ENCODE peak calls at places on chromosome 1, in ten cellular contexts. One of them, this sample, is unnamed.

GRCh38 chr1:30419831-30420230 is 303.6 kb downstream of the MATN1 start:
- DNase-seq in NCI-H1092 treated with DMSO at 0.1 percent for 48 hours: no peak
- DNase-seq in osteoblast: no peak
- DNase-seq in islet precursor cell: peak
- DNase-seq in astrocyte of the cerebellum: no peak
- DNase-seq in sciatic nerve: no peak
- DNase-seq in stimulated activated naive B cell treated with anti-CD40 and anti-IgM and Interleukin-4, amounts not matched to agents 10 μg/mL and 1 μg/mL and 100 μg/mL, for 72 hours: no peak
- DNase-seq in RWPE1: no peak
- DNase-seq in stimulated activated CD4-positive, alpha-beta T cell treated with anti-CD3 and anti-CD28 coated beads, Interleukin-4, amount 100 ng/mL, for 4 hours: no peak
- DNase-seq in activated CD8-positive, alpha-beta memory T cell treated with anti-CD3 and anti-CD28 coated beads for 48 hours: no peak
- DNase-seq in this sample: no peak

GRCh38 chr1:204733289-204733688 is 47.8 kb upstream of the LRRN2 start:
- DNase-seq in astrocyte of the cerebellum: no peak
- DNase-seq in activated CD8-positive, alpha-beta memory T cell treated with anti-CD3 and anti-CD28 coated beads for 48 hours: no peak
- DNase-seq in islet precursor cell: no peak
- DNase-seq in stimulated activated CD4-positive, alpha-beta T cell treated with anti-CD3 and anti-CD28 coated beads, Interleukin-4, amount 100 ng/mL, for 4 hours: no peak
- DNase-seq in NCI-H1092 treated with DMSO at 0.1 percent for 48 hours: no peak
- DNase-seq in osteoblast: no peak
- DNase-seq in RWPE1: no peak
- DNase-seq in stimulated activated naive B cell treated with anti-CD40 and anti-IgM and Interleukin-4, amounts not matched to agents 10 μg/mL and 1 μg/mL and 100 μg/mL, for 72 hours: no peak
- DNase-seq in sciatic nerve: no peak
- DNase-seq in this sample: no peak

GRCh38 chr1:46131727-46132528 is 501 bp downstream of the PIK3R3 start:
- DNase-seq in islet precursor cell: no peak
- DNase-seq in osteoblast: no peak
- DNase-seq in astrocyte of the cerebellum: no peak
- DNase-seq in sciatic nerve: no peak
- DNase-seq in RWPE1: peak
- DNase-seq in NCI-H1092 treated with DMSO at 0.1 percent for 48 hours: peak
- DNase-seq in stimulated activated CD4-positive, alpha-beta T cell treated with anti-CD3 and anti-CD28 coated beads, Interleukin-4, amount 100 ng/mL, for 4 hours: peak
- DNase-seq in activated CD8-positive, alpha-beta memory T cell treated with anti-CD3 and anti-CD28 coated beads for 48 hours: peak
- DNase-seq in stimulated activated naive B cell treated with anti-CD40 and anti-IgM and Interleukin-4, amounts not matched to agents 10 μg/mL and 1 μg/mL and 100 μg/mL, for 72 hours: peak
- DNase-seq in this sample: no peak

GRCh38 chr1:54355931-54356679 is 50.1 kb downstream of the SSBP3 start:
- DNase-seq in RWPE1: no peak
- DNase-seq in NCI-H1092 treated with DMSO at 0.1 percent for 48 hours: no peak
- DNase-seq in islet precursor cell: no peak
- DNase-seq in activated CD8-positive, alpha-beta memory T cell treated with anti-CD3 and anti-CD28 coated beads for 48 hours: no peak
- DNase-seq in stimulated activated naive B cell treated with anti-CD40 and anti-IgM and Interleukin-4, amounts not matched to agents 10 μg/mL and 1 μg/mL and 100 μg/mL, for 72 hours: peak
- DNase-seq in sciatic nerve: no peak
- DNase-seq in osteoblast: no peak
- DNase-seq in astrocyte of the cerebellum: no peak
- DNase-seq in stimulated activated CD4-positive, alpha-beta T cell treated with anti-CD3 and anti-CD28 coated beads, Interleukin-4, amount 100 ng/mL, for 4 hours: no peak
- DNase-seq in this sample: peak

GRCh38 chr1:57079454-57080157 is 113.8 kb upstream of the C8B start:
- DNase-seq in stimulated activated naive B cell treated with anti-CD40 and anti-IgM and Interleukin-4, amounts not matched to agents 10 μg/mL and 1 μg/mL and 100 μg/mL, for 72 hours: no peak
- DNase-seq in astrocyte of the cerebellum: no peak
- DNase-seq in NCI-H1092 treated with DMSO at 0.1 percent for 48 hours: no peak
- DNase-seq in activated CD8-positive, alpha-beta memory T cell treated with anti-CD3 and anti-CD28 coated beads for 48 hours: no peak
- DNase-seq in RWPE1: no peak
- DNase-seq in osteoblast: no peak
- DNase-seq in sciatic nerve: no peak
- DNase-seq in stimulated activated CD4-positive, alpha-beta T cell treated with anti-CD3 and anti-CD28 coated beads, Interleukin-4, amount 100 ng/mL, for 4 hours: no peak
- DNase-seq in islet precursor cell: peak
- DNase-seq in this sample: no peak

GRCh38 chr1:163406787-163407186 is 85.0 kb downstream of the NUF2 start:
- DNase-seq in stimulated activated naive B cell treated with anti-CD40 and anti-IgM and Interleukin-4, amounts not matched to agents 10 μg/mL and 1 μg/mL and 100 μg/mL, for 72 hours: no peak
- DNase-seq in NCI-H1092 treated with DMSO at 0.1 percent for 48 hours: peak
- DNase-seq in astrocyte of the cerebellum: no peak
- DNase-seq in activated CD8-positive, alpha-beta memory T cell treated with anti-CD3 and anti-CD28 coated beads for 48 hours: no peak
- DNase-seq in osteoblast: no peak
- DNase-seq in islet precursor cell: no peak
- DNase-seq in stimulated activated CD4-positive, alpha-beta T cell treated with anti-CD3 and anti-CD28 coated beads, Interleukin-4, amount 100 ng/mL, for 4 hours: no peak
- DNase-seq in RWPE1: no peak
- DNase-seq in sciatic nerve: no peak
- DNase-seq in this sample: no peak

GRCh38 chr1:26706315-26706714 is 10.5 kb downstream of the ARID1A start:
- DNase-seq in islet precursor cell: no peak
- DNase-seq in osteoblast: peak
- DNase-seq in astrocyte of the cerebellum: no peak
- DNase-seq in stimulated activated CD4-positive, alpha-beta T cell treated with anti-CD3 and anti-CD28 coated beads, Interleukin-4, amount 100 ng/mL, for 4 hours: no peak
- DNase-seq in NCI-H1092 treated with DMSO at 0.1 percent for 48 hours: no peak
- DNase-seq in activated CD8-positive, alpha-beta memory T cell treated with anti-CD3 and anti-CD28 coated beads for 48 hours: no peak
- DNase-seq in RWPE1: no peak
- DNase-seq in stimulated activated naive B cell treated with anti-CD40 and anti-IgM and Interleukin-4, amounts not matched to agents 10 μg/mL and 1 μg/mL and 100 μg/mL, for 72 hours: no peak
- DNase-seq in sciatic nerve: no peak
- DNase-seq in this sample: no peak

GRCh38 chr1:179178965-179179364 is 50.5 kb downstream of the ABL2 start:
- DNase-seq in osteoblast: peak
- DNase-seq in islet precursor cell: no peak
- DNase-seq in NCI-H1092 treated with DMSO at 0.1 percent for 48 hours: no peak
- DNase-seq in RWPE1: peak
- DNase-seq in stimulated activated CD4-positive, alpha-beta T cell treated with anti-CD3 and anti-CD28 coated beads, Interleukin-4, amount 100 ng/mL, for 4 hours: no peak
- DNase-seq in stimulated activated naive B cell treated with anti-CD40 and anti-IgM and Interleukin-4, amounts not matched to agents 10 μg/mL and 1 μg/mL and 100 μg/mL, for 72 hours: no peak
- DNase-seq in sciatic nerve: no peak
- DNase-seq in astrocyte of the cerebellum: no peak
- DNase-seq in activated CD8-positive, alpha-beta memory T cell treated with anti-CD3 and anti-CD28 coated beads for 48 hours: no peak
- DNase-seq in this sample: no peak

GRCh38 chr1:31588751-31589515 is 12.6 kb downstream of the TINAGL1 start:
- DNase-seq in astrocyte of the cerebellum: no peak
- DNase-seq in RWPE1: no peak
- DNase-seq in activated CD8-positive, alpha-beta memory T cell treated with anti-CD3 and anti-CD28 coated beads for 48 hours: no peak
- DNase-seq in stimulated activated CD4-positive, alpha-beta T cell treated with anti-CD3 and anti-CD28 coated beads, Interleukin-4, amount 100 ng/mL, for 4 hours: no peak
- DNase-seq in NCI-H1092 treated with DMSO at 0.1 percent for 48 hours: no peak
- DNase-seq in sciatic nerve: no peak
- DNase-seq in osteoblast: peak
- DNase-seq in islet precursor cell: peak
- DNase-seq in stimulated activated naive B cell treated with anti-CD40 and anti-IgM and Interleukin-4, amounts not matched to agents 10 μg/mL and 1 μg/mL and 100 μg/mL, for 72 hours: no peak
- DNase-seq in this sample: no peak

GRCh38 chr1:196372896-196373536 is 235.2 kb downstream of the KCNT2 start:
- DNase-seq in islet precursor cell: no peak
- DNase-seq in stimulated activated CD4-positive, alpha-beta T cell treated with anti-CD3 and anti-CD28 coated beads, Interleukin-4, amount 100 ng/mL, for 4 hours: no peak
- DNase-seq in activated CD8-positive, alpha-beta memory T cell treated with anti-CD3 and anti-CD28 coated beads for 48 hours: no peak
- DNase-seq in NCI-H1092 treated with DMSO at 0.1 percent for 48 hours: peak
- DNase-seq in sciatic nerve: no peak
- DNase-seq in astrocyte of the cerebellum: no peak
- DNase-seq in stimulated activated naive B cell treated with anti-CD40 and anti-IgM and Interleukin-4, amounts not matched to agents 10 μg/mL and 1 μg/mL and 100 μg/mL, for 72 hours: no peak
- DNase-seq in RWPE1: peak
- DNase-seq in osteoblast: no peak
- DNase-seq in this sample: peak